ENCODE peak calls at places on chromosomes 1 and 21, in five cellular contexts. One of them, this sample, is unnamed.

GRCh38 chr1:80582980-80583379 is 1217.8 kb upstream of the ADGRL2 start:
- DNase-seq in K562: no peak
- DNase-seq in HepG2: no peak
- DNase-seq in H1: no peak
- DNase-seq in GM12878: no peak
- DNase-seq in this sample: no peak

GRCh38 chr1:31848381-31848897 is 32.6 kb upstream of the SPOCD1 start:
- DNase-seq in K562: no peak
- DNase-seq in HepG2: no peak
- DNase-seq in H1: no peak
- DNase-seq in GM12878: no peak
- DNase-seq in this sample: no peak

GRCh38 chr21:10418649-10419048 is 102.7 kb upstream of the TPTE start:
- DNase-seq in K562: no peak
- DNase-seq in HepG2: no peak
- DNase-seq in H1: no peak
- DNase-seq in GM12878: no peak
- DNase-seq in this sample: no peak

GRCh38 chr1:226444901-226445300 is 37.0 kb upstream of the PARP1 start:
- DNase-seq in K562: no peak
- DNase-seq in HepG2: no peak
- DNase-seq in H1: no peak
- DNase-seq in GM12878: peak; percentile 83
- DNase-seq in this sample: no peak

GRCh38 chr1:159439422-159439821 is at the start of gene OR10J1:
- DNase-seq in K562: no peak
- DNase-seq in HepG2: no peak
- DNase-seq in H1: no peak
- DNase-seq in GM12878: no peak
- DNase-seq in this sample: no peak

GRCh38 chr1:24186993-24187790 is at the start of gene IFNLR1:
- DNase-seq in K562: peak; percentile 41
- DNase-seq in HepG2: peak; percentile 62
- DNase-seq in H1: peak; percentile 46
- DNase-seq in GM12878: no peak
- DNase-seq in this sample: peak; percentile 58

GRCh38 chr1:59678809-59679228 is 135.9 kb upstream of the HOOK1 start:
- DNase-seq in K562: peak; percentile 10
- DNase-seq in HepG2: no peak
- DNase-seq in H1: no peak
- DNase-seq in GM12878: no peak
- DNase-seq in this sample: peak; percentile 28

GRCh38 chr21:15742052-15742451 is 12.3 kb downstream of the USP25 start:
- DNase-seq in K562: peak; percentile 32
- DNase-seq in HepG2: peak; percentile 81
- DNase-seq in H1: no peak
- DNase-seq in GM12878: no peak
- DNase-seq in this sample: no peak

GRCh38 chr1:153220606-153221303 is 3.4 kb downstream of the PRR9 start:
- DNase-seq in K562: peak; percentile 14
- DNase-seq in HepG2: peak; percentile 8
- DNase-seq in H1: no peak
- DNase-seq in GM12878: no peak
- DNase-seq in this sample: no peak

GRCh38 chr1:201831371-201831770 is 2.4 kb downstream of the IPO9 start:
- DNase-seq in K562: no peak
- DNase-seq in HepG2: no peak
- DNase-seq in H1: no peak
- DNase-seq in GM12878: no peak
- DNase-seq in this sample: no peak

GRCh38 chr1:213245270-213245669 is 194.2 kb downstream of the RPS6KC1 start:
- DNase-seq in K562: no peak
- DNase-seq in HepG2: peak; percentile 28
- DNase-seq in H1: no peak
- DNase-seq in GM12878: no peak
- DNase-seq in this sample: no peak

GRCh38 chr1:44549491-44549890 is 124.8 kb downstream of the TMEM53 start:
- DNase-seq in K562: no peak
- DNase-seq in HepG2: no peak
- DNase-seq in H1: no peak
- DNase-seq in GM12878: no peak
- DNase-seq in this sample: no peak

GRCh38 chr1:107936498-107937481 is 28.2 kb downstream of the VAV3 start:
- DNase-seq in K562: no peak
- DNase-seq in HepG2: no peak
- DNase-seq in H1: peak; percentile 64
- DNase-seq in GM12878: no peak
- DNase-seq in this sample: peak; percentile 37

GRCh38 chr1:12179111-12179519 is 12.3 kb downstream of the TNFRSF1B start:
- DNase-seq in K562: no peak
- DNase-seq in HepG2: peak; percentile 36
- DNase-seq in H1: no peak
- DNase-seq in GM12878: no peak
- DNase-seq in this sample: peak; percentile 63

GRCh38 chr1:219159946-219160645 is 13.6 kb upstream of the LYPLAL1 start:
- DNase-seq in K562: no peak
- DNase-seq in HepG2: no peak
- DNase-seq in H1: no peak
- DNase-seq in GM12878: no peak
- DNase-seq in this sample: no peak

GRCh38 chr1:180542113-180542512 is 16.7 kb upstream of the OVAAL start:
- DNase-seq in K562: no peak
- DNase-seq in HepG2: no peak
- DNase-seq in H1: no peak
- DNase-seq in GM12878: no peak
- DNase-seq in this sample: no peak

GRCh38 chr1:180544050-180544449 is 14.7 kb upstream of the OVAAL start:
- DNase-seq in K562: no peak
- DNase-seq in HepG2: no peak
- DNase-seq in H1: no peak
- DNase-seq in GM12878: no peak
- DNase-seq in this sample: no peak

GRCh38 chr1:180540697-180541594 is 17.8 kb upstream of the OVAAL start:
- DNase-seq in K562: no peak
- DNase-seq in HepG2: no peak
- DNase-seq in H1: no peak
- DNase-seq in GM12878: no peak
- DNase-seq in this sample: no peak

GRCh38 chr1:180545991-180546390 is 12.8 kb upstream of the OVAAL start:
- DNase-seq in K562: no peak
- DNase-seq in HepG2: no peak
- DNase-seq in H1: no peak
- DNase-seq in GM12878: no peak
- DNase-seq in this sample: no peak

DNA sequence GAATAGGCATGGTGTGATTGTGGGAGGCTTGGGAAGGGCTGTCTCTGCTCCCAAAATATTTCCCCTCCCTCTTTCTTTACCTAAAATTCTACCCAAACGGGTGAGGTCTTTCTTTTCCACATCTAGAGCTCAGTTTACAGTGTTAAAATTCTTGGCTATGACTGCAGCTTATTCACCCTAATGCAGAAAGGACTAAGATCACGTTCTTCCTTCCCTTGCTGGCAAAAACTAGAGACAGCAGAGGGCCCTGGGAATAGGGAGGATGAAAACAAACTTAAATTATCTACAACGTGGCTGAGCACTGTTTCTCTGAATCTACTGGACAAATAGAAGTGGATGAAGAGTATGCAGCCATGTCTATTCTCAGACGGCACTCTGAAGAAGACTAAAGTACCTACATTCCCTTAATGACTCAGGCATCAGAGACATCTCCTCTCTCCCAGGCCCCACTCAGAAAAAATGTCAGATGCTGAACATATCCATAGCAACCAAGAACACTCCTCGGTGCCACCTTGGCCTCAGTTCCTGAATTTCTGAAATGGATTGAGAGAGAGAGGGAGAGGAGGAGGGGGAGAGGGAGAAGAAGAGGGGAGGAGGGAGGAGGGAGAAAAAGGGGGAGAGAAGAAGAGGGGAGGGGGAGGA is 16.1 kb upstream of the OVAAL start:
- DNase-seq in K562: no peak
- DNase-seq in HepG2: no peak
- DNase-seq in H1: no peak
- DNase-seq in GM12878: no peak
- DNase-seq in this sample: no peak
- TF ChIP-seq CEBPB in K562: no peak
- TF ChIP-seq CEBPB in HepG2: no peak
- TF ChIP-seq CEBPB in H1: no peak
- TF ChIP-seq CEBPB in GM12878: no peak
- TF ChIP-seq CEBPB in this sample: no peak

GRCh38 chr1:21327566-21328323 is 37.5 kb upstream of the ECE1 start:
- DNase-seq in K562: no peak
- DNase-seq in HepG2: no peak
- DNase-seq in H1: no peak
- DNase-seq in GM12878: no peak
- DNase-seq in this sample: no peak

GRCh38 chr1:21324368-21325137 is 34.3 kb upstream of the ECE1 start:
- DNase-seq in K562: peak; percentile 65
- DNase-seq in HepG2: no peak
- DNase-seq in H1: no peak
- DNase-seq in GM12878: peak; percentile 41
- DNase-seq in this sample: peak; percentile 94

GRCh38 chr1:21325231-21325718 is 35.0 kb upstream of the ECE1 start:
- DNase-seq in K562: no peak
- DNase-seq in HepG2: no peak
- DNase-seq in H1: no peak
- DNase-seq in GM12878: no peak
- DNase-seq in this sample: no peak

GRCh38 chr1:21326861-21327344 is 36.6 kb upstream of the ECE1 start:
- DNase-seq in K562: no peak
- DNase-seq in HepG2: no peak
- DNase-seq in H1: no peak
- DNase-seq in GM12878: no peak
- DNase-seq in this sample: no peak

GRCh38 chr1:21325731-21326387 is 35.6 kb upstream of the ECE1 start:
- DNase-seq in K562: no peak
- DNase-seq in HepG2: no peak
- DNase-seq in H1: no peak
- DNase-seq in GM12878: no peak
- DNase-seq in this sample: no peak
- TF ChIP-seq EZH2 in K562: no peak
- TF ChIP-seq EZH2 in HepG2: no peak
- TF ChIP-seq EZH2 in H1: no peak
- TF ChIP-seq EZH2 in GM12878: no peak
- TF ChIP-seq EZH2 in this sample: no peak

DNA sequence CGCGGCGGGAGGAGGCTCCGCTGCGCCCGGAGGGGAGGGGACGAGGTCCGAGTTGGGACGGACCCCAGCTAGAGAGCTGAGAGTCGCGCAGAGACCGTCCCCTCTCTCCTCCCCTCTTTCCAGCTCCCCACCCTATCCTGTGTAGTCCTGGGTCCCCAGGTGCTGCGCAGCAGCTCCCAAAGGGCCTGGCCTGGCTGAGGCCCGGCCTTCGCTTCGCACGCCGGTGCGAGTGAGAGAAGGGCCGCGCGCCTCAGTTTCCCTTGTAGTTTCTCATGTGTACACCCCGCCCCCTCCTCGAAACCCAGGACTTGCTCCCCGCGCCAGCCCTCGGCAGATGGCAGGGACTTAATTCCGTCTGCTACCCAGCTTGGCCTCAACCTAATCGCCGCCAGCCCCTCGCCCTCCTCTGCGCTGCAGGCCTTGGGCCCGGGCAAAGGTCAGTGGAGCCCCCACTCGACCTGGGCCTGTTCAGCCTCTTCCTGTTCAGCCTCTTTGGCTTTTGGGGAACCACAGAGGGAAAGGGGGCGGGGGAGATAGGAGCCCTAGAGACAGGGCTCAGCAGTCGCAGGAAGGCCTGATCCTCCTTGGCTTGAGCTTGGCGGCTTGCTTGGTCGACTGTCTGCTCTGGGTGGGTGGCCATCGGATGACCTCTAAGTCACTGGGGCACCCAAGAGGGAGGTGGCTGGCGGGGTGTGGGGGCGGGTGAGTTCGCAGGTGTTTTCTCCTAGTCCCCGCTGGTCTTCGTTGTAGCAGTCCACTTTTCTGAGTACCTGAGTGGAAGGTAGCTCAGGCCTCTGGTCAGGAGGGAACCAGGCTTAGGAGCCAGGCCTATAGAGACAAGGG is 1.0 kb downstream of the ZNF687 start:
- DNase-seq in K562: peak; percentile 57
- DNase-seq in HepG2: peak; percentile 31
- DNase-seq in H1: no peak
- DNase-seq in GM12878: no peak
- DNase-seq in this sample: no peak
- TF ChIP-seq ZNF274 in K562: no peak
- TF ChIP-seq ZNF274 in HepG2: no peak
- TF ChIP-seq ZNF274 in H1: no peak
- TF ChIP-seq ZNF274 in GM12878: no peak
- TF ChIP-seq ZNF274 in this sample: no peak

GRCh38 chr21:25424674-25425073 is 182.6 kb downstream of the MRPL39 start:
- DNase-seq in K562: no peak
- DNase-seq in HepG2: no peak
- DNase-seq in H1: no peak
- DNase-seq in GM12878: no peak
- DNase-seq in this sample: no peak

GRCh38 chr21:25427828-25428227 is 179.5 kb downstream of the MRPL39 start:
- DNase-seq in K562: no peak
- DNase-seq in HepG2: no peak
- DNase-seq in H1: no peak
- DNase-seq in GM12878: no peak
- DNase-seq in this sample: no peak

GRCh38 chr21:25426580-25426979 is 180.7 kb downstream of the MRPL39 start:
- DNase-seq in K562: no peak
- DNase-seq in HepG2: no peak
- DNase-seq in H1: no peak
- DNase-seq in GM12878: no peak
- DNase-seq in this sample: no peak

GRCh38 chr21:25425156-25425555 is 182.1 kb downstream of the MRPL39 start:
- DNase-seq in K562: no peak
- DNase-seq in HepG2: no peak
- DNase-seq in H1: no peak
- DNase-seq in GM12878: no peak
- DNase-seq in this sample: no peak

GRCh38 chr21:25428537-25428936 is 178.7 kb downstream of the MRPL39 start:
- DNase-seq in K562: no peak
- DNase-seq in HepG2: no peak
- DNase-seq in H1: no peak
- DNase-seq in GM12878: no peak
- DNase-seq in this sample: no peak
- TF ChIP-seq CEBPB in K562: no peak
- TF ChIP-seq CEBPB in HepG2: no peak
- TF ChIP-seq CEBPB in H1: no peak
- TF ChIP-seq CEBPB in GM12878: no peak
- TF ChIP-seq CEBPB in this sample: no peak